ENCODE peak calls at places on chromosome 12, in five cellular contexts. G is H9, B is IMR-90, A is GM12878, F is HepG2. Z is an unnamed sample.

GRCh38 chr12:42490261-42490842 is 99.2 kb downstream of the PRICKLE1 start:
- DNase-seq in G (no peak), A (no peak), F (no peak), B (no peak), Z (no peak)

GRCh38 chr12:16299403-16299802 is 21.9 kb upstream of the SLC15A5 start:
- DNase-seq in F (no peak), B (peak), G (no peak), A (no peak), Z (no peak)

GRCh38 chr12:131831635-131832041 is 3.4 kb downstream of the MMP17 start:
- DNase-seq in B (peak), G (peak), F (no peak), A (no peak), Z (no peak)

GRCh38 chr12:64611430-64612286 is 1.4 kb downstream of the RASSF3 start:
- DNase-seq in A (no peak), F (no peak), G (no peak), B (peak), Z (peak)

GRCh38 chr12:38157933-38158401 is 158.6 kb upstream of the ALG10B start:
- DNase-seq in F (no peak), B (no peak), G (peak), A (no peak), Z (no peak)

GRCh38 chr12:42612258-42612608 is 22.7 kb upstream of the PRICKLE1 start:
- DNase-seq in B (no peak), G (no peak), A (no peak), F (no peak), Z (no peak)

GRCh38 chr12:12315838-12316237 is 34.2 kb downstream of the MANSC1 start:
- DNase-seq in B (no peak), F (no peak), A (no peak), G (no peak), Z (no peak)

GRCh38 chr12:112153900-112154234 is 28.5 kb downstream of the TRAFD1 start:
- DNase-seq in B (no peak), A (no peak), F (no peak), G (no peak), Z (no peak)

GRCh38 chr12:27474344-27474743 is 27.8 kb downstream of the SMCO2 start:
- DNase-seq in F (no peak), G (no peak), B (peak), A (no peak), Z (no peak)

GRCh38 chr12:38904932-38905479 is 385 bp downstream of the CPNE8 start:
- DNase-seq in B (no peak), G (peak), F (peak), A (peak), Z (peak)

GRCh38 chr12:100474617-100475016 is 951 bp downstream of the NR1H4 start:
- DNase-seq in G (no peak), A (no peak), B (no peak), F (no peak), Z (no peak)

GRCh38 chr12:11555743-11556625 is 93.5 kb upstream of the ETV6 start:
- DNase-seq in B (no peak), F (no peak), A (no peak), G (no peak), Z (no peak)

GRCh38 chr12:30533518-30533917 is 162.2 kb downstream of the IPO8 start:
- DNase-seq in F (no peak), A (no peak), B (peak), G (no peak), Z (no peak)

GRCh38 chr12:113180333-113180732 is 4.9 kb downstream of the DDX54 start:
- DNase-seq in B (peak), A (no peak), F (no peak), G (no peak), Z (no peak)

GRCh38 chr12:10392394-10392930 is 2.6 kb upstream of the KLRK1 start:
- DNase-seq in F (no peak), G (no peak), A (peak), B (peak), Z (no peak)

GRCh38 chr12:45773734-45774133 is 44.2 kb downstream of the ARID2 start:
- DNase-seq in F (no peak), B (no peak), A (no peak), G (no peak), Z (no peak)

GRCh38 chr12:27158322-27158721 is 75.9 kb upstream of the C12orf71 start:
- DNase-seq in F (no peak), G (no peak), A (no peak), B (no peak), Z (peak)

GRCh38 chr12:65734226-65734625 is 90.1 kb upstream of the HMGA2 start:
- DNase-seq in F (no peak), B (no peak), A (no peak), G (no peak), Z (no peak)

GRCh38 chr12:46266869-46267617 is 1.8 kb downstream of the SLC38A1 start:
- DNase-seq in F (peak), A (no peak), G (peak), B (peak), Z (peak)

GRCh38 chr12:76337583-76337982 is 10.6 kb downstream of the BBS10 start:
- DNase-seq in A (no peak), B (peak), F (no peak), G (no peak), Z (no peak)

GRCh38 chr12:132174703-132175490 is 30.6 kb downstream of the NOC4L start:
- DNase-seq in G (no peak), F (no peak), B (no peak), A (no peak), Z (no peak)

GRCh38 chr12:40253936-40254335 is 29.1 kb downstream of the LRRK2 start:
- DNase-seq in A (no peak), F (no peak), G (no peak), B (peak), Z (no peak)

GRCh38 chr12:28569698-28570411 is 379.6 kb downstream of the CCDC91 start:
- DNase-seq in A (no peak), G (no peak), B (peak), F (no peak), Z (no peak)

GRCh38 chr12:7129647-7130536 is at the start of gene CLSTN3:
- DNase-seq in B (peak), F (peak), G (peak), A (peak), Z (peak)

GRCh38 chr12:57046947-57047890 is 2.7 kb downstream of the MYO1A start:
- DNase-seq in F (no peak), B (no peak), G (no peak), A (no peak), Z (no peak)

GRCh38 chr12:54306925-54307731 is 6.3 kb upstream of the NFE2 start:
- DNase-seq in B (no peak), F (peak), A (no peak), G (peak), Z (no peak)

GRCh38 chr12:114294303-114294685 is 111.7 kb downstream of the TBX5 start:
- DNase-seq in B (peak), A (no peak), F (no peak), G (no peak), Z (no peak)

GRCh38 chr12:101015021-101015420 is 195.0 kb downstream of the SLC5A8 start:
- DNase-seq in F (no peak), G (no peak), B (no peak), A (no peak), Z (no peak)

GRCh38 chr12:80154261-80154660 is 54.9 kb downstream of the OTOGL start:
- DNase-seq in B (peak), G (no peak), F (no peak), A (no peak), Z (no peak)

GRCh38 chr12:51639361-51639760 is 48.3 kb downstream of the SCN8A start:
- DNase-seq in A (no peak), F (no peak), B (peak), G (no peak), Z (no peak)

GRCh38 chr12:75329918-75330826 is at the start of gene CAPS2:
- DNase-seq in B (peak), F (peak), A (no peak), G (peak), Z (peak)

GRCh38 chr12:116528067-116528466 is 31.1 kb upstream of the MAP1LC3B2 start:
- DNase-seq in A (no peak), G (no peak), B (peak), F (no peak), Z (no peak)

GRCh38 chr12:39873065-39873464 is 232.8 kb downstream of the SLC2A13 start:
- DNase-seq in B (no peak), A (no peak), G (no peak), F (no peak), Z (no peak)

GRCh38 chr12:109962388-109962787 is 33.8 kb downstream of the GIT2 start:
- DNase-seq in G (peak), F (no peak), A (no peak), B (no peak), Z (no peak)

GRCh38 chr12:109963330-109963729 is 32.8 kb downstream of the GIT2 start:
- DNase-seq in F (no peak), G (no peak), B (no peak), A (no peak), Z (no peak)

GRCh38 chr12:109966531-109966930 is 29.6 kb downstream of the GIT2 start:
- DNase-seq in F (no peak), A (no peak), G (no peak), B (no peak), Z (no peak)

GRCh38 chr12:109961612-109962011 is 34.6 kb downstream of the GIT2 start:
- DNase-seq in A (no peak), G (no peak), F (no peak), B (no peak), Z (no peak)

GRCh38 chr12:109963743-109964429 is 32.3 kb downstream of the GIT2 start:
- DNase-seq in A (no peak), B (peak), F (no peak), G (no peak), Z (no peak)
- H3K9ac ChIP-seq in A (no peak), B (no peak), F (no peak), G (no peak), Z (no peak)

GRCh38 chr12:109517619-109518018 is 40.2 kb downstream of the UBE3B start:
- DNase-seq in F (no peak), G (no peak), A (no peak), B (no peak), Z (no peak)
- H3K27ac ChIP-seq in F (no peak), G (no peak), A (no peak), B (no peak), Z (no peak)

GRCh38 chr12:69929125-69929524 is 104.1 kb downstream of the MYRFL start:
- DNase-seq in A (no peak), G (no peak), F (no peak), B (no peak), Z (no peak)
- H3K9ac ChIP-seq in A (no peak), G (no peak), F (no peak), B (no peak), Z (no peak)

GRCh38 chr12:15209782-15210181 is 11.4 kb downstream of the RERG start:
- DNase-seq in F (no peak), B (peak), G (no peak), A (no peak), Z (no peak)
- H3K27ac ChIP-seq in F (no peak), B (no peak), G (no peak), A (no peak), Z (no peak)

DNA sequence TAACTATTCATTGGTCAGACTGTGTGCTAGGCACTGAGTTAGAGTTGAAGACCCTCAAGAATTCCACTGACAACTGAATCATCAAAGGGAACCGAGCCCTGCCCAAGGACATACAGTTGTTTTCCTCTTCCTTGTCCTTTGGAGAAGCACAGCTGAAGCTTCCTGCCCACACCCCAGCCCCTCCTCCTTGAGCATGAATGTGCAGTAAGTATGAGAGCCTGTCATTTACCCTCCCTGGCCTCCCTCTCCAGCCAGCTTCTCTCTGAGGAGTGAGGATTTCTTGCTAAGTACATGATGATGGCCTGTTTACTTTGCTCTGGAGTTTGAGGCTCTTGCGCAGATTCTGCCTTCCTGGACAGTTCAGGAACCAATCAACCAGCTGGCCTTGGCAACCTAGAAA is 235.2 kb downstream of the CACNA1C start:
- DNase-seq in F (no peak), G (no peak), B (peak), A (no peak), Z (no peak)
- H3K9ac ChIP-seq in F (no peak), G (no peak), B (no peak), A (no peak), Z (no peak)

GRCh38 chr12:32533971-32534590 is 134.7 kb downstream of the FGD4 start:
- DNase-seq in B (peak), G (peak), F (peak), A (no peak), Z (peak)
- H3K27ac ChIP-seq in B (peak), G (no peak), F (peak), A (no peak), Z (no peak)

GRCh38 chr12:53048033-53048779 is 1.7 kb upstream of the TNS2 start:
- DNase-seq in B (no peak), A (no peak), G (peak), F (peak), Z (peak)
- H3K9ac ChIP-seq in B (peak), A (peak), G (no peak), F (peak), Z (no peak)

GRCh38 chr12:106364261-106364660 is 6.7 kb downstream of the POLR3B start:
- DNase-seq in F (no peak), A (no peak), G (no peak), B (no peak), Z (no peak)

DNA sequence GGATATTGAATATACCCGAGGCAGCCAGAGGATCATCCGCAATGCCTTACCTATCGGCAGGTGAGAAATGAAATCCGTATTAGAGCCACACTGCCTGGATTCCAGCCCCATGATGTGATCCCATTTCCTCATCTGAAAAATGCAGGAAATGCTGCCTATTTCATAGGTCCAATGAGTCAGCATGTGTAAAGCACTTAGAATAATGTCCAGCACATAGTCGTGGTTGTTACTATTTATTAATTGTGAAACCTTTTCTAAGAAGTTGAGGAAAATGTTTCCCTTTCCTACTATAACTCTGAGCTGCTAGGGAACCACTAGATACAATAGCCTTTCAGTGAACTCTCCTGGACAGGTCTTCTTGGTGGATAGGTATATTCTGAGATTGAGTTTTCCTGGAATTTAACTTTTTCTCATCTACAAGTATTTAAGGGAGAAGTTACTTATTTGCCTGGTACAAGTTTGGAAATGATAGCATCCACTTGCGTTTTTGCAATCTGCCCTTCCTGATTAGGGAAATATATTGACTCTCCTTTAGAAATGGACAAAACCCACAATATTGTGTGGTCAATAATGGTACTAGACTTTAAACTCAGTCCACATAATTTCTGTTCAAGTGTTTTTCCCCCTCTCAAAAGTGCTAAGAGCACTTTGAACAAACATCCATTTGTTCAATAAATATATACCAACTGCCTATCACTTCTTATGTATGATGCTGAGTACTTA is 12.2 kb downstream of the POLR3B start:
- DNase-seq in G (no peak), A (no peak), F (no peak), B (peak), Z (no peak)
- H3K27ac ChIP-seq in G (no peak), A (no peak), F (no peak), B (peak), Z (no peak)

Z was measured in neural progenitor cell.